ENCODE peak calls at places on chromosomes 11 and 22, in five cellular contexts. A is H9, F is GM04503, R is dorsolateral prefrontal cortex, L is ovary. T is an unnamed sample.

GRCh38 chr11:72634016-72634415 is 40.2 kb downstream of the PDE2A start:
- DNase-seq in L (no peak), A (no peak), F (no peak), R (no peak), T (no peak)

GRCh38 chr22:44276041-44276440 is 36.7 kb downstream of the SHISAL1 start:
- DNase-seq in A (no peak), L (no peak), R (peak), F (no peak), T (peak)

GRCh38 chr11:88341852-88342251 is 4.3 kb upstream of the CTSC start:
- DNase-seq in A (peak), F (no peak), R (no peak), L (no peak), T (peak)

GRCh38 chr11:67534070-67534679 is 10.9 kb upstream of the CABP2 start:
- DNase-seq in L (no peak), F (no peak), A (no peak), R (no peak), T (no peak)

GRCh38 chr22:17774206-17774927 is at the start of gene BID:
- DNase-seq in R (no peak), L (peak), A (no peak), F (no peak), T (peak)

GRCh38 chr11:78832226-78832947 is 257.7 kb upstream of the NARS2 start:
- DNase-seq in F (no peak), L (no peak), A (no peak), R (no peak), T (no peak)

GRCh38 chr11:105829084-105829483 is 193.0 kb downstream of the MSANTD4 start:
- DNase-seq in L (no peak), F (no peak), R (no peak), A (no peak), T (no peak)

GRCh38 chr11:7637447-7638157 is 35.7 kb downstream of the CYB5R2 start:
- DNase-seq in R (no peak), A (no peak), F (peak), L (no peak), T (no peak)

GRCh38 chr22:19987394-19988306 is 29.0 kb downstream of the ARVCF start:
- DNase-seq in A (no peak), F (no peak), L (no peak), R (no peak), T (no peak)

GRCh38 chr11:99632969-99633368 is 612.2 kb downstream of the CNTN5 start:
- DNase-seq in A (no peak), R (no peak), F (no peak), L (no peak), T (no peak)

GRCh38 chr11:123585721-123586120 is 68.7 kb downstream of the SCN3B start:
- DNase-seq in A (no peak), L (no peak), F (no peak), R (no peak), T (no peak)